ENCODE peak calls at places on chromosomes 13 and 19, in five cellular contexts. One of them, this sample, is unnamed.
A peak's percentile ranks its signal among the peaks of the same experiment; 100 is the strongest.

GRCh38 chr13:24650157-24650556 is 30.1 kb upstream of the ATP12A start:
- DNase-seq in anterior cingulate cortex: no peak
- DNase-seq in stimulated activated CD4-positive, alpha-beta T cell treated with anti-CD3 and anti-CD28 coated beads, Interleukin-12 subunit alpha, Interleukin-12 subunit beta, amount 100 ng/mL, for 48 hours: no peak
- DNase-seq in activated naive CD4-positive, alpha-beta T cell: no peak
- DNase-seq in NCI-H1105 treated with DMSO at 0.1 percent for 48 hours: no peak
- DNase-seq in this sample: no peak

GRCh38 chr19:3471954-3472655 is 8.2 kb downstream of the SMIM24 start:
- DNase-seq in NCI-H1105 treated with DMSO at 0.1 percent for 48 hours: no peak
- DNase-seq in anterior cingulate cortex: no peak
- DNase-seq in stimulated activated CD4-positive, alpha-beta T cell treated with anti-CD3 and anti-CD28 coated beads, Interleukin-12 subunit alpha, Interleukin-12 subunit beta, amount 100 ng/mL, for 48 hours: peak; percentile 30
- DNase-seq in activated naive CD4-positive, alpha-beta T cell: no peak
- DNase-seq in this sample: no peak

GRCh38 chr19:54451331-54451871 is 2.4 kb downstream of the LENG8 start:
- DNase-seq in anterior cingulate cortex: no peak
- DNase-seq in NCI-H1105 treated with DMSO at 0.1 percent for 48 hours: no peak
- DNase-seq in activated naive CD4-positive, alpha-beta T cell: no peak
- DNase-seq in stimulated activated CD4-positive, alpha-beta T cell treated with anti-CD3 and anti-CD28 coated beads, Interleukin-12 subunit alpha, Interleukin-12 subunit beta, amount 100 ng/mL, for 48 hours: no peak
- DNase-seq in this sample: no peak

GRCh38 chr13:47672245-47672975 is 328.7 kb downstream of the SUCLA2 start:
- DNase-seq in anterior cingulate cortex: no peak
- DNase-seq in activated naive CD4-positive, alpha-beta T cell: no peak
- DNase-seq in NCI-H1105 treated with DMSO at 0.1 percent for 48 hours: no peak
- DNase-seq in stimulated activated CD4-positive, alpha-beta T cell treated with anti-CD3 and anti-CD28 coated beads, Interleukin-12 subunit alpha, Interleukin-12 subunit beta, amount 100 ng/mL, for 48 hours: no peak
- DNase-seq in this sample: no peak

GRCh38 chr19:35592226-35592625 is 6.3 kb downstream of the PMIS2 start:
- DNase-seq in NCI-H1105 treated with DMSO at 0.1 percent for 48 hours: peak; percentile 27
- DNase-seq in anterior cingulate cortex: no peak
- DNase-seq in activated naive CD4-positive, alpha-beta T cell: no peak
- DNase-seq in stimulated activated CD4-positive, alpha-beta T cell treated with anti-CD3 and anti-CD28 coated beads, Interleukin-12 subunit alpha, Interleukin-12 subunit beta, amount 100 ng/mL, for 48 hours: no peak
- DNase-seq in this sample: peak; percentile 53

GRCh38 chr19:34269081-34269480 is 14.7 kb downstream of the GARRE1 start:
- DNase-seq in anterior cingulate cortex: no peak
- DNase-seq in activated naive CD4-positive, alpha-beta T cell: no peak
- DNase-seq in NCI-H1105 treated with DMSO at 0.1 percent for 48 hours: no peak
- DNase-seq in stimulated activated CD4-positive, alpha-beta T cell treated with anti-CD3 and anti-CD28 coated beads, Interleukin-12 subunit alpha, Interleukin-12 subunit beta, amount 100 ng/mL, for 48 hours: no peak
- DNase-seq in this sample: no peak

GRCh38 chr13:32515246-32515645 is 23.3 kb downstream of the N4BP2L2 start:
- DNase-seq in activated naive CD4-positive, alpha-beta T cell: no peak
- DNase-seq in anterior cingulate cortex: no peak
- DNase-seq in stimulated activated CD4-positive, alpha-beta T cell treated with anti-CD3 and anti-CD28 coated beads, Interleukin-12 subunit alpha, Interleukin-12 subunit beta, amount 100 ng/mL, for 48 hours: no peak
- DNase-seq in NCI-H1105 treated with DMSO at 0.1 percent for 48 hours: no peak
- DNase-seq in this sample: no peak

GRCh38 chr13:110363009-110363408 is 55.9 kb downstream of the COL4A2 start:
- DNase-seq in activated naive CD4-positive, alpha-beta T cell: no peak
- DNase-seq in anterior cingulate cortex: no peak
- DNase-seq in NCI-H1105 treated with DMSO at 0.1 percent for 48 hours: no peak
- DNase-seq in stimulated activated CD4-positive, alpha-beta T cell treated with anti-CD3 and anti-CD28 coated beads, Interleukin-12 subunit alpha, Interleukin-12 subunit beta, amount 100 ng/mL, for 48 hours: no peak
- DNase-seq in this sample: peak; percentile 8

GRCh38 chr13:41457589-41458186 is 338 bp downstream of the RGCC start:
- DNase-seq in NCI-H1105 treated with DMSO at 0.1 percent for 48 hours: no peak
- DNase-seq in stimulated activated CD4-positive, alpha-beta T cell treated with anti-CD3 and anti-CD28 coated beads, Interleukin-12 subunit alpha, Interleukin-12 subunit beta, amount 100 ng/mL, for 48 hours: no peak
- DNase-seq in anterior cingulate cortex: no peak
- DNase-seq in activated naive CD4-positive, alpha-beta T cell: peak; percentile 18
- DNase-seq in this sample: no peak

GRCh38 chr13:41458187-41458938 is 1.0 kb downstream of the RGCC start:
- DNase-seq in stimulated activated CD4-positive, alpha-beta T cell treated with anti-CD3 and anti-CD28 coated beads, Interleukin-12 subunit alpha, Interleukin-12 subunit beta, amount 100 ng/mL, for 48 hours: no peak
- DNase-seq in NCI-H1105 treated with DMSO at 0.1 percent for 48 hours: peak; percentile 3
- DNase-seq in activated naive CD4-positive, alpha-beta T cell: peak; percentile 32
- DNase-seq in anterior cingulate cortex: no peak
- DNase-seq in this sample: no peak

GRCh38 chr13:21458457-21458815 is 667 bp downstream of the ZDHHC20 start:
- DNase-seq in activated naive CD4-positive, alpha-beta T cell: peak; percentile 7
- DNase-seq in anterior cingulate cortex: no peak
- DNase-seq in stimulated activated CD4-positive, alpha-beta T cell treated with anti-CD3 and anti-CD28 coated beads, Interleukin-12 subunit alpha, Interleukin-12 subunit beta, amount 100 ng/mL, for 48 hours: peak; percentile 35
- DNase-seq in NCI-H1105 treated with DMSO at 0.1 percent for 48 hours: peak; percentile 44
- DNase-seq in this sample: no peak

GRCh38 chr19:13150187-13150918 is at the start of the genes IER2 and STX10:
- DNase-seq in anterior cingulate cortex: peak; percentile 91
- DNase-seq in stimulated activated CD4-positive, alpha-beta T cell treated with anti-CD3 and anti-CD28 coated beads, Interleukin-12 subunit alpha, Interleukin-12 subunit beta, amount 100 ng/mL, for 48 hours: peak; percentile 90
- DNase-seq in NCI-H1105 treated with DMSO at 0.1 percent for 48 hours: peak; percentile 90
- DNase-seq in activated naive CD4-positive, alpha-beta T cell: peak; percentile 73
- DNase-seq in this sample: no peak

GRCh38 chr19:49786432-49786831 is 19.6 kb downstream of the AP2A1 start:
- DNase-seq in NCI-H1105 treated with DMSO at 0.1 percent for 48 hours: no peak
- DNase-seq in activated naive CD4-positive, alpha-beta T cell: no peak
- DNase-seq in stimulated activated CD4-positive, alpha-beta T cell treated with anti-CD3 and anti-CD28 coated beads, Interleukin-12 subunit alpha, Interleukin-12 subunit beta, amount 100 ng/mL, for 48 hours: no peak
- DNase-seq in anterior cingulate cortex: no peak
- DNase-seq in this sample: no peak

GRCh38 chr19:45124021-45124420 is 31.0 kb downstream of the PPP1R37 start:
- DNase-seq in anterior cingulate cortex: no peak
- DNase-seq in stimulated activated CD4-positive, alpha-beta T cell treated with anti-CD3 and anti-CD28 coated beads, Interleukin-12 subunit alpha, Interleukin-12 subunit beta, amount 100 ng/mL, for 48 hours: no peak
- DNase-seq in activated naive CD4-positive, alpha-beta T cell: no peak
- DNase-seq in NCI-H1105 treated with DMSO at 0.1 percent for 48 hours: no peak
- DNase-seq in this sample: no peak

GRCh38 chr19:17863520-17864182 is 3.9 kb downstream of the RPL18A start:
- DNase-seq in stimulated activated CD4-positive, alpha-beta T cell treated with anti-CD3 and anti-CD28 coated beads, Interleukin-12 subunit alpha, Interleukin-12 subunit beta, amount 100 ng/mL, for 48 hours: no peak
- DNase-seq in activated naive CD4-positive, alpha-beta T cell: no peak
- DNase-seq in NCI-H1105 treated with DMSO at 0.1 percent for 48 hours: no peak
- DNase-seq in anterior cingulate cortex: no peak
- DNase-seq in this sample: no peak

GRCh38 chr19:35276706-35277281 is 5.5 kb upstream of the HAMP start:
- DNase-seq in NCI-H1105 treated with DMSO at 0.1 percent for 48 hours: no peak
- DNase-seq in activated naive CD4-positive, alpha-beta T cell: no peak
- DNase-seq in stimulated activated CD4-positive, alpha-beta T cell treated with anti-CD3 and anti-CD28 coated beads, Interleukin-12 subunit alpha, Interleukin-12 subunit beta, amount 100 ng/mL, for 48 hours: no peak
- DNase-seq in anterior cingulate cortex: no peak
- DNase-seq in this sample: no peak

GRCh38 chr13:113883921-113884804 is 20.3 kb upstream of the GAS6 start:
- DNase-seq in activated naive CD4-positive, alpha-beta T cell: no peak
- DNase-seq in anterior cingulate cortex: no peak
- DNase-seq in stimulated activated CD4-positive, alpha-beta T cell treated with anti-CD3 and anti-CD28 coated beads, Interleukin-12 subunit alpha, Interleukin-12 subunit beta, amount 100 ng/mL, for 48 hours: no peak
- DNase-seq in NCI-H1105 treated with DMSO at 0.1 percent for 48 hours: no peak
- DNase-seq in this sample: no peak

GRCh38 chr13:64793592-64793991 is 2436.5 kb downstream of the PCDH9 start:
- DNase-seq in NCI-H1105 treated with DMSO at 0.1 percent for 48 hours: no peak
- DNase-seq in activated naive CD4-positive, alpha-beta T cell: no peak
- DNase-seq in stimulated activated CD4-positive, alpha-beta T cell treated with anti-CD3 and anti-CD28 coated beads, Interleukin-12 subunit alpha, Interleukin-12 subunit beta, amount 100 ng/mL, for 48 hours: no peak
- DNase-seq in anterior cingulate cortex: no peak
- DNase-seq in this sample: no peak

GRCh38 chr19:35484637-35485036 is 5.6 kb downstream of the KRTDAP start:
- DNase-seq in activated naive CD4-positive, alpha-beta T cell: no peak
- DNase-seq in NCI-H1105 treated with DMSO at 0.1 percent for 48 hours: no peak
- DNase-seq in stimulated activated CD4-positive, alpha-beta T cell treated with anti-CD3 and anti-CD28 coated beads, Interleukin-12 subunit alpha, Interleukin-12 subunit beta, amount 100 ng/mL, for 48 hours: no peak
- DNase-seq in anterior cingulate cortex: no peak
- DNase-seq in this sample: no peak

GRCh38 chr13:114155923-114156883 is 22.9 kb upstream of the CFAP97D2 start:
- DNase-seq in stimulated activated CD4-positive, alpha-beta T cell treated with anti-CD3 and anti-CD28 coated beads, Interleukin-12 subunit alpha, Interleukin-12 subunit beta, amount 100 ng/mL, for 48 hours: no peak
- DNase-seq in anterior cingulate cortex: no peak
- DNase-seq in activated naive CD4-positive, alpha-beta T cell: no peak
- DNase-seq in NCI-H1105 treated with DMSO at 0.1 percent for 48 hours: no peak
- DNase-seq in this sample: no peak

GRCh38 chr13:85347251-85347650 is 452.0 kb downstream of the SLITRK6 start:
- DNase-seq in activated naive CD4-positive, alpha-beta T cell: no peak
- DNase-seq in stimulated activated CD4-positive, alpha-beta T cell treated with anti-CD3 and anti-CD28 coated beads, Interleukin-12 subunit alpha, Interleukin-12 subunit beta, amount 100 ng/mL, for 48 hours: no peak
- DNase-seq in NCI-H1105 treated with DMSO at 0.1 percent for 48 hours: no peak
- DNase-seq in anterior cingulate cortex: no peak
- DNase-seq in this sample: no peak

GRCh38 chr13:23348270-23349126 is 85.0 kb downstream of the SACS start:
- DNase-seq in stimulated activated CD4-positive, alpha-beta T cell treated with anti-CD3 and anti-CD28 coated beads, Interleukin-12 subunit alpha, Interleukin-12 subunit beta, amount 100 ng/mL, for 48 hours: no peak
- DNase-seq in activated naive CD4-positive, alpha-beta T cell: no peak
- DNase-seq in anterior cingulate cortex: no peak
- DNase-seq in NCI-H1105 treated with DMSO at 0.1 percent for 48 hours: peak; percentile 31
- DNase-seq in this sample: no peak

This sample was measured in HCT116.